ENCODE peak calls at places on chromosomes 11 and 22, in nine cellular contexts. One of them, this sample, is unnamed.

GRCh38 chr11:11464555-11464954 is 111.5 kb upstream of the CSNK2A3 start:
- DNase-seq in Panc1: no peak
- DNase-seq in psoas muscle: no peak
- DNase-seq in CD8-positive, alpha-beta T cell: no peak
- DNase-seq in left lung: no peak
- DNase-seq in tibial nerve: no peak
- DNase-seq in effector memory CD4-positive, alpha-beta T cell: no peak
- DNase-seq in left ventricle myocardium inferior: no peak
- DNase-seq in body of pancreas: no peak
- DNase-seq in this sample: no peak

GRCh38 chr11:57158582-57158981 is 23.2 kb upstream of the LRRC55 start:
- DNase-seq in CD8-positive, alpha-beta T cell: no peak
- DNase-seq in psoas muscle: no peak
- DNase-seq in body of pancreas: no peak
- DNase-seq in left ventricle myocardium inferior: no peak
- DNase-seq in tibial nerve: no peak
- DNase-seq in Panc1: no peak
- DNase-seq in effector memory CD4-positive, alpha-beta T cell: no peak
- DNase-seq in left lung: no peak
- DNase-seq in this sample: no peak

GRCh38 chr11:31449040-31449439 is 60.4 kb downstream of the IMMP1L start:
- DNase-seq in effector memory CD4-positive, alpha-beta T cell: no peak
- DNase-seq in Panc1: no peak
- DNase-seq in tibial nerve: no peak
- DNase-seq in psoas muscle: no peak
- DNase-seq in CD8-positive, alpha-beta T cell: no peak
- DNase-seq in body of pancreas: no peak
- DNase-seq in left ventricle myocardium inferior: no peak
- DNase-seq in left lung: no peak
- DNase-seq in this sample: no peak

GRCh38 chr11:128616158-128616557 is 28.8 kb upstream of the ETS1 start:
- DNase-seq in CD8-positive, alpha-beta T cell: no peak
- DNase-seq in body of pancreas: no peak
- DNase-seq in psoas muscle: no peak
- DNase-seq in Panc1: no peak
- DNase-seq in effector memory CD4-positive, alpha-beta T cell: no peak
- DNase-seq in tibial nerve: no peak
- DNase-seq in left lung: no peak
- DNase-seq in left ventricle myocardium inferior: no peak
- DNase-seq in this sample: peak

GRCh38 chr11:17541330-17541885 is 2.8 kb downstream of the USH1C start:
- DNase-seq in tibial nerve: no peak
- DNase-seq in CD8-positive, alpha-beta T cell: no peak
- DNase-seq in psoas muscle: peak
- DNase-seq in body of pancreas: no peak
- DNase-seq in left lung: no peak
- DNase-seq in Panc1: no peak
- DNase-seq in left ventricle myocardium inferior: peak
- DNase-seq in effector memory CD4-positive, alpha-beta T cell: no peak
- DNase-seq in this sample: no peak

GRCh38 chr11:68340003-68340767 is 27.8 kb downstream of the LRP5 start:
- DNase-seq in left lung: no peak
- DNase-seq in CD8-positive, alpha-beta T cell: peak
- DNase-seq in left ventricle myocardium inferior: no peak
- DNase-seq in psoas muscle: no peak
- DNase-seq in Panc1: no peak
- DNase-seq in effector memory CD4-positive, alpha-beta T cell: no peak
- DNase-seq in body of pancreas: no peak
- DNase-seq in tibial nerve: no peak
- DNase-seq in this sample: no peak

GRCh38 chr22:26743149-26743548 is 85.8 kb downstream of the MIAT start:
- DNase-seq in Panc1: no peak
- DNase-seq in tibial nerve: no peak
- DNase-seq in effector memory CD4-positive, alpha-beta T cell: no peak
- DNase-seq in left ventricle myocardium inferior: no peak
- DNase-seq in left lung: no peak
- DNase-seq in body of pancreas: no peak
- DNase-seq in CD8-positive, alpha-beta T cell: no peak
- DNase-seq in psoas muscle: no peak
- DNase-seq in this sample: no peak

GRCh38 chr11:29214833-29215232 is 802.0 kb downstream of the KCNA4 start:
- DNase-seq in psoas muscle: no peak
- DNase-seq in Panc1: no peak
- DNase-seq in left lung: no peak
- DNase-seq in left ventricle myocardium inferior: no peak
- DNase-seq in effector memory CD4-positive, alpha-beta T cell: no peak
- DNase-seq in CD8-positive, alpha-beta T cell: no peak
- DNase-seq in tibial nerve: no peak
- DNase-seq in body of pancreas: no peak
- DNase-seq in this sample: no peak

GRCh38 chr22:27241430-27242110 is 560.0 kb downstream of the MN1 start:
- DNase-seq in body of pancreas: peak
- DNase-seq in left lung: no peak
- DNase-seq in effector memory CD4-positive, alpha-beta T cell: no peak
- DNase-seq in psoas muscle: peak
- DNase-seq in tibial nerve: no peak
- DNase-seq in Panc1: no peak
- DNase-seq in CD8-positive, alpha-beta T cell: no peak
- DNase-seq in left ventricle myocardium inferior: peak
- DNase-seq in this sample: peak

GRCh38 chr11:30665067-30665466 is 78.9 kb upstream of the MPPED2 start:
- DNase-seq in psoas muscle: no peak
- DNase-seq in Panc1: no peak
- DNase-seq in left ventricle myocardium inferior: no peak
- DNase-seq in body of pancreas: no peak
- DNase-seq in CD8-positive, alpha-beta T cell: no peak
- DNase-seq in tibial nerve: no peak
- DNase-seq in effector memory CD4-positive, alpha-beta T cell: no peak
- DNase-seq in left lung: no peak
- DNase-seq in this sample: no peak

GRCh38 chr11:60334005-60334620 is 7.1 kb downstream of the MS4A6E start:
- DNase-seq in CD8-positive, alpha-beta T cell: peak
- DNase-seq in tibial nerve: peak
- DNase-seq in left ventricle myocardium inferior: no peak
- DNase-seq in effector memory CD4-positive, alpha-beta T cell: peak
- DNase-seq in psoas muscle: no peak
- DNase-seq in body of pancreas: peak
- DNase-seq in Panc1: peak
- DNase-seq in left lung: no peak
- DNase-seq in this sample: peak

GRCh38 chr11:123219066-123219697 is 24.1 kb upstream of the CLMP start:
- DNase-seq in psoas muscle: no peak
- DNase-seq in left lung: no peak
- DNase-seq in tibial nerve: no peak
- DNase-seq in body of pancreas: no peak
- DNase-seq in left ventricle myocardium inferior: no peak
- DNase-seq in Panc1: no peak
- DNase-seq in CD8-positive, alpha-beta T cell: no peak
- DNase-seq in effector memory CD4-positive, alpha-beta T cell: no peak
- DNase-seq in this sample: no peak

GRCh38 chr11:72223615-72224586 is 666 bp upstream of the INPPL1 start:
- DNase-seq in effector memory CD4-positive, alpha-beta T cell: peak
- DNase-seq in tibial nerve: peak
- DNase-seq in Panc1: no peak
- DNase-seq in CD8-positive, alpha-beta T cell: peak
- DNase-seq in psoas muscle: peak
- DNase-seq in body of pancreas: peak
- DNase-seq in left ventricle myocardium inferior: peak
- DNase-seq in left lung: peak
- DNase-seq in this sample: peak

GRCh38 chr11:36361901-36362391 is 65.9 kb downstream of the PRR5L start:
- DNase-seq in left lung: no peak
- DNase-seq in psoas muscle: no peak
- DNase-seq in Panc1: no peak
- DNase-seq in left ventricle myocardium inferior: no peak
- DNase-seq in effector memory CD4-positive, alpha-beta T cell: no peak
- DNase-seq in body of pancreas: no peak
- DNase-seq in tibial nerve: peak
- DNase-seq in CD8-positive, alpha-beta T cell: no peak
- DNase-seq in this sample: peak

GRCh38 chr22:38941488-38941987 is 15.9 kb upstream of the APOBEC3A start:
- DNase-seq in effector memory CD4-positive, alpha-beta T cell: no peak
- DNase-seq in tibial nerve: peak
- DNase-seq in left lung: peak
- DNase-seq in CD8-positive, alpha-beta T cell: no peak
- DNase-seq in body of pancreas: no peak
- DNase-seq in left ventricle myocardium inferior: no peak
- DNase-seq in psoas muscle: no peak
- DNase-seq in Panc1: no peak
- DNase-seq in this sample: peak

GRCh38 chr11:61679301-61679700 is 890 bp upstream of the DAGLA start:
- DNase-seq in CD8-positive, alpha-beta T cell: no peak
- DNase-seq in tibial nerve: no peak
- DNase-seq in left ventricle myocardium inferior: no peak
- DNase-seq in Panc1: no peak
- DNase-seq in left lung: no peak
- DNase-seq in body of pancreas: no peak
- DNase-seq in effector memory CD4-positive, alpha-beta T cell: no peak
- DNase-seq in psoas muscle: peak
- DNase-seq in this sample: no peak
- H3K4me3 ChIP-seq in CD8-positive, alpha-beta T cell: no peak
- H3K4me3 ChIP-seq in tibial nerve: no peak
- H3K4me3 ChIP-seq in left ventricle myocardium inferior: no peak
- H3K4me3 ChIP-seq in Panc1: no peak
- H3K4me3 ChIP-seq in left lung: no peak
- H3K4me3 ChIP-seq in body of pancreas: no peak
- H3K4me3 ChIP-seq in effector memory CD4-positive, alpha-beta T cell: no peak
- H3K4me3 ChIP-seq in psoas muscle: no peak
- H3K4me3 ChIP-seq in this sample: no peak

DNA sequence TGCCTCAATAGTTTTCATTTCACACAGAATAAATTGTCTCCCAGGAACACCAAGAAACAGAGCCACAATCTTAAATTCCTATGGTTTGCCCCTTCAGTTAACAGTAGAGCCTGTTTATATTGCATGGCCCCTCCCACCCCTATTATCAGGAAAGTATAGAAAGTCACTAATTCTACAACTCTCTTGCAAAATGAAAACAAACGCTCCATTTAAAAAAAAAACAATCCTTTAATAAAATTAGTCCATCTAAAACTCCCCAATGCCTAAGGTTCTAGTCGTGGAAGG is 8.0 kb downstream of the DPAGT1 start:
- DNase-seq in left ventricle myocardium inferior: no peak
- DNase-seq in body of pancreas: no peak
- DNase-seq in psoas muscle: no peak
- DNase-seq in effector memory CD4-positive, alpha-beta T cell: no peak
- DNase-seq in tibial nerve: no peak
- DNase-seq in left lung: no peak
- DNase-seq in CD8-positive, alpha-beta T cell: no peak
- DNase-seq in Panc1: no peak
- DNase-seq in this sample: no peak
- H3K27ac ChIP-seq in left ventricle myocardium inferior: peak
- H3K27ac ChIP-seq in body of pancreas: peak
- H3K27ac ChIP-seq in psoas muscle: peak
- H3K27ac ChIP-seq in effector memory CD4-positive, alpha-beta T cell: peak
- H3K27ac ChIP-seq in tibial nerve: peak
- H3K27ac ChIP-seq in left lung: peak
- H3K27ac ChIP-seq in CD8-positive, alpha-beta T cell: peak
- H3K27ac ChIP-seq in Panc1: peak
- H3K27ac ChIP-seq in this sample: no peak

GRCh38 chr11:43558056-43558455 is 122.5 kb upstream of the HSD17B12 start:
- DNase-seq in tibial nerve: no peak
- DNase-seq in effector memory CD4-positive, alpha-beta T cell: no peak
- DNase-seq in left lung: no peak
- DNase-seq in CD8-positive, alpha-beta T cell: no peak
- DNase-seq in body of pancreas: no peak
- DNase-seq in left ventricle myocardium inferior: no peak
- DNase-seq in Panc1: no peak
- DNase-seq in psoas muscle: no peak
- DNase-seq in this sample: no peak

GRCh38 chr11:43557553-43558031 is 122.9 kb upstream of the HSD17B12 start:
- DNase-seq in psoas muscle: no peak
- DNase-seq in left ventricle myocardium inferior: no peak
- DNase-seq in CD8-positive, alpha-beta T cell: no peak
- DNase-seq in effector memory CD4-positive, alpha-beta T cell: no peak
- DNase-seq in tibial nerve: no peak
- DNase-seq in body of pancreas: no peak
- DNase-seq in Panc1: no peak
- DNase-seq in left lung: no peak
- DNase-seq in this sample: no peak

GRCh38 chr11:43556269-43556668 is 124.3 kb upstream of the HSD17B12 start:
- DNase-seq in effector memory CD4-positive, alpha-beta T cell: no peak
- DNase-seq in left lung: no peak
- DNase-seq in body of pancreas: no peak
- DNase-seq in left ventricle myocardium inferior: no peak
- DNase-seq in Panc1: no peak
- DNase-seq in tibial nerve: no peak
- DNase-seq in psoas muscle: no peak
- DNase-seq in CD8-positive, alpha-beta T cell: no peak
- DNase-seq in this sample: no peak

GRCh38 chr11:43555811-43556210 is 124.7 kb upstream of the HSD17B12 start:
- DNase-seq in left lung: no peak
- DNase-seq in body of pancreas: peak
- DNase-seq in left ventricle myocardium inferior: no peak
- DNase-seq in Panc1: no peak
- DNase-seq in psoas muscle: no peak
- DNase-seq in effector memory CD4-positive, alpha-beta T cell: no peak
- DNase-seq in tibial nerve: no peak
- DNase-seq in CD8-positive, alpha-beta T cell: no peak
- DNase-seq in this sample: no peak

GRCh38 chr11:43556892-43557291 is 123.6 kb upstream of the HSD17B12 start:
- DNase-seq in effector memory CD4-positive, alpha-beta T cell: no peak
- DNase-seq in tibial nerve: no peak
- DNase-seq in CD8-positive, alpha-beta T cell: no peak
- DNase-seq in Panc1: no peak
- DNase-seq in body of pancreas: no peak
- DNase-seq in left lung: no peak
- DNase-seq in psoas muscle: no peak
- DNase-seq in left ventricle myocardium inferior: no peak
- DNase-seq in this sample: no peak
- H3K4me3 ChIP-seq in effector memory CD4-positive, alpha-beta T cell: no peak
- H3K4me3 ChIP-seq in tibial nerve: no peak
- H3K4me3 ChIP-seq in CD8-positive, alpha-beta T cell: no peak
- H3K4me3 ChIP-seq in Panc1: no peak
- H3K4me3 ChIP-seq in body of pancreas: no peak
- H3K4me3 ChIP-seq in left lung: no peak
- H3K4me3 ChIP-seq in psoas muscle: no peak
- H3K4me3 ChIP-seq in left ventricle myocardium inferior: peak
- H3K4me3 ChIP-seq in this sample: peak

DNA sequence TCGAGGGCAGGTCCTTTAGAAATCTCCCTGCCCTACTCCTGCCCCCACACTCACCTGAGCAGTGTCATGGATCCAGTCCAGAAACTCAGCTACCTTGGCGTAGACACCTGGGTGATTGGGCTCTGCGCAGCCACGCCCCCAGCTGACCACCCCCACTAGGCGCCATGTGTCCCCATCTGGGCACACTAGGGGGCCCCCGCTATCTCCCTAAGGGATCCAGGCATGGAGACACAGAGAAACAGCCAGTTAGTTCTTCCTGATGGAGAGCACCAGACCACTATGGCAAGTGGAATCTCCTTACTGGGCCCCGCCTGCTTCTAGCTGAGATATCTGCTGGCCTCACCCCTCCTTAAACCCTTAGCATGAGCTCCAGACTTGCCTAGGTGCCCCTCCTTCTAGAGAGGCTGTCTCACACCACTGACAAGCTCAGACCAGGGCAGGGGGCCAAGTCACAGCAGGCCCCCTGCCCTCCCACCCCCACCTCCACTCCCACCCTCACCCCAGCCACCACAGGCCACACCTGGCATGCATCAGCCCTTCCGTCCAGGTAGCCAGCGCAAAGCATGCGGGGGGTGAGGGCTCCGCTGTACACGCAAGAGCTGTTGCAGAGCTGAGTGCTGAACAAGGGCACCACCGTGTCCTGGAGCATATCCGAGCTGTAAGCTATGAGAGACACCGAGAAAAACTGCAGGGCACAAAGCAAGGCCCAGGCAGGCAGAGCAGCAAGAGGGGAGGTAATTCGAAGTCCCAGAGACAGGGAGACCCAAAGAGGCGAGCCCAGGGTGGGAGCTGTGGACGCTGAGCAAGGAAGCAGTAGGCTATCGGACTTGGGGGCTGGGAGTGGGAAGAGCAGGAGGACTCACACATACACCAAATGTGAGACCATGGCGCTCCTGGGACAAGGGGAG is 16.1 kb downstream of the TMPRSS5 start:
- DNase-seq in tibial nerve: no peak
- DNase-seq in left ventricle myocardium inferior: no peak
- DNase-seq in effector memory CD4-positive, alpha-beta T cell: no peak
- DNase-seq in CD8-positive, alpha-beta T cell: no peak
- DNase-seq in left lung: no peak
- DNase-seq in Panc1: no peak
- DNase-seq in body of pancreas: no peak
- DNase-seq in psoas muscle: no peak
- DNase-seq in this sample: no peak
- H3K27ac ChIP-seq in tibial nerve: peak
- H3K27ac ChIP-seq in left ventricle myocardium inferior: no peak
- H3K27ac ChIP-seq in effector memory CD4-positive, alpha-beta T cell: no peak
- H3K27ac ChIP-seq in CD8-positive, alpha-beta T cell: no peak
- H3K27ac ChIP-seq in left lung: no peak
- H3K27ac ChIP-seq in Panc1: peak
- H3K27ac ChIP-seq in body of pancreas: no peak
- H3K27ac ChIP-seq in psoas muscle: no peak
- H3K27ac ChIP-seq in this sample: no peak

This sample was measured in right cardiac atrium.